ENCODE peak calls at places on chromosomes 7 and 10, in four cellular contexts. R, K, F and H are unnamed samples.

GRCh38 chr10:49075743-49076142 is 39.6 kb downstream of the VSTM4 start:
- DNase-seq in R (no peak), K (no peak), F (no peak), H (no peak)

GRCh38 chr7:151024435-151025056 is at the start of gene ATG9B:
- DNase-seq in F (no peak), R (no peak), K (no peak), H (no peak)

GRCh38 chr7:136726460-136726859 is 142.0 kb upstream of the CHRM2 start:
- DNase-seq in R (no peak), K (no peak), F (no peak), H (no peak)

GRCh38 chr7:6238309-6238925 is 34.0 kb downstream of the CYTH3 start:
- DNase-seq in K (no peak), F (no peak), R (no peak), H (no peak)

GRCh38 chr7:544528-545221 is 25.0 kb upstream of the PDGFA start:
- DNase-seq in K (no peak), R (no peak), F (no peak), H (no peak)

GRCh38 chr7:18356195-18356645 is 139.3 kb upstream of the HDAC9 start:
- DNase-seq in F (peak; percentile 57), R (no peak), K (no peak), H (no peak)

GRCh38 chr10:73813333-73813732 is 1.9 kb upstream of the NDST2 start:
- DNase-seq in K (no peak), R (no peak), F (no peak), H (no peak)

GRCh38 chr10:99341860-99342517 is 12.8 kb downstream of the CNNM1 start:
- DNase-seq in K (no peak), F (peak; percentile 63), R (no peak), H (no peak)

GRCh38 chr10:97922378-97922758 is 72.7 kb downstream of the GOLGA7B start:
- DNase-seq in K (no peak), F (no peak), R (no peak), H (no peak)

GRCh38 chr7:158734861-158735260 is 30.3 kb upstream of the NCAPG2 start:
- DNase-seq in K (no peak), R (no peak), F (peak; percentile 64), H (no peak)

GRCh38 chr7:30379131-30379530 is 94.7 kb downstream of the ZNRF2 start:
- DNase-seq in K (no peak), F (no peak), R (no peak), H (no peak)

GRCh38 chr10:17290226-17290625 is 62.2 kb downstream of the VIM start:
- DNase-seq in R (no peak), K (no peak), F (peak; percentile 8), H (no peak)

GRCh38 chr10:27192284-27192683 is 37.1 kb downstream of the MASTL start:
- DNase-seq in F (peak; percentile 92), R (no peak), K (peak; percentile 89), H (no peak)

GRCh38 chr7:47875406-47875805 is 72.9 kb downstream of the PKD1L1 start:
- DNase-seq in F (no peak), R (no peak), K (no peak), H (no peak)

GRCh38 chr7:92877367-92877766 is 41.0 kb upstream of the CDK6 start:
- DNase-seq in R (no peak), F (no peak), K (no peak), H (no peak)

GRCh38 chr7:44595934-44596635 is 10.3 kb upstream of the OGDH start:
- DNase-seq in F (peak; percentile 76), K (no peak), R (no peak), H (no peak)

GRCh38 chr10:103578782-103579382 is 85.4 kb downstream of the NEURL1 start:
- DNase-seq in K (no peak), F (no peak), R (no peak), H (no peak)

GRCh38 chr7:83648464-83649241 is at the start of gene SEMA3E:
- DNase-seq in K (no peak), F (peak; percentile 38), R (no peak), H (no peak)

GRCh38 chr7:131011976-131012375 is 278.0 kb upstream of the KLF14 start:
- DNase-seq in F (peak; percentile 93), K (no peak), R (no peak), H (no peak)

GRCh38 chr10:112959207-112959838 is 9.3 kb downstream of the TCF7L2 start:
- DNase-seq in K (no peak), R (no peak), F (peak; percentile 65), H (no peak)

GRCh38 chr7:35255417-35255798 is 1.5 kb upstream of the TBX20 start:
- DNase-seq in R (no peak), K (no peak), F (peak; percentile 45), H (no peak)

GRCh38 chr7:35253182-35253679 is 669 bp downstream of the TBX20 start:
- DNase-seq in R (no peak), F (peak; percentile 29), K (no peak), H (no peak)

GRCh38 chr7:35254496-35255416 is 856 bp upstream of the TBX20 start:
- DNase-seq in F (peak; percentile 74), R (peak; percentile 45), K (no peak), H (no peak)

GRCh38 chr7:35252584-35252983 is 1.3 kb downstream of the TBX20 start:
- DNase-seq in F (peak; percentile 39), R (no peak), K (no peak), H (no peak)

GRCh38 chr7:35253680-35254495 is at the start of gene TBX20:
- DNase-seq in K (no peak), F (peak; percentile 92), R (peak; percentile 77), H (peak; percentile 69)
- H3K9me3 ChIP-seq in K (no peaks in the 10 kb centered on the region), F (no peaks in the 10 kb centered on the region), R (no peaks in the 10 kb centered on the region), H (no peaks in the 10 kb centered on the region)

DNA sequence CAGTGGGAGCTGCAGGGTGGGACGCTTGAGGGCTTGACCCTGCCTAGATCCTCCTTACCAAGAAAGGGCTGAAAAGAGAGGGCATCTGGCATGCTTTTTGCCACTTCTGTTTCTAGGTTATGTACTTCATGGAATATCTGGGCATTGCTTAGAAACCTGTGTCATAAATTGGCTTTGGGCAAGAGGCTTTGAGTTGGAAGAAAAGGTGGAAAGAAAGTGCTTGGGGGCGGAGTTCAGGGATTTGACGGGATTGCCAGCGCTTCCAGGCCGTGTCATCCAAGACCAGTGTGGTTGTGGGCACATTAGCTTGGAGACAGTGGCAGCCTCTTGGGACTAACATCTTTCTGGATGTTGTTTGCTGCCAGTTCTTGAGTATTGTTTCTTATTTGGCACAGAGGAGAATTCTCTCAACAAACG is 825 bp downstream of the ZNF862 start:
- DNase-seq in R (no peak), F (no peak), K (no peak), H (no peak)
- TF ChIP-seq CTCF in R (no peak), F (peak; percentile 13), K (no peak), H (no peak)

GRCh38 chr7:102990642-102991041 is 77.8 kb downstream of the LRRC17 start:
- DNase-seq in F (no peak), K (no peak), R (no peak), H (no peak)

GRCh38 chr7:102991077-102991539 is 78.3 kb downstream of the LRRC17 start:
- DNase-seq in R (no peak), F (no peak), K (no peak), H (no peak)

GRCh38 chr7:102989161-102989560 is 76.4 kb downstream of the LRRC17 start:
- DNase-seq in F (no peak), R (no peak), K (no peak), H (no peak)

GRCh38 chr7:102988088-102988487 is 75.3 kb downstream of the LRRC17 start:
- DNase-seq in R (no peak), F (no peak), K (no peak), H (no peak)

GRCh38 chr7:102988631-102989030 is 75.8 kb downstream of the LRRC17 start:
- DNase-seq in F (no peak), R (no peak), K (no peak), H (no peak)
- H3K4me1 ChIP-seq in F (no peaks in the 10 kb centered on the region), R (no peaks in the 10 kb centered on the region), K (peaks cover 53% of the 10 kb centered on the region), H (peaks cover 27% of the 10 kb centered on the region)

DNA sequence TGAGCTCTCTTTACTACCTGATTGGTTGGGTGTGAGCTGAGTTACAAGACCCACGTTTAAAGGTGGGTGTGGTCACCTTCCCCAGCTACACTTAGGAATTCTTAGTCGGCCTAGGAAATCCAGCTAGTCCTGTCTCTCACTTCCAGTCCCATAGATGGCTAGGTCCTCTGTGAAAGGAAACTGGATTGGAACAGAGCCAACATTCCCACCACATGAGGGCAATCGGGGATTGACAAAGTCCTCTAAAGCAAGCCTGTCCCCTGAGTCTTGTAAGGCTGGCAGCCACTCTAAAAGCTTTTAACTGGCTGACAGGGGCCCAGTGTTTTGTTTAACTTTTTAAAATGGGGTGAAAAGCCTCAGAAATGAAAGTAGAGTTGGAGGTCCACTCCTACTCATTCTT is 15.1 kb upstream of the CROT start:
- DNase-seq in K (no peak), R (no peak), F (no peak), H (no peak)
- H3K9me3 ChIP-seq in K (no peaks in the 10 kb centered on the region), R (peaks cover 2% of the 10 kb centered on the region), F (no peaks in the 10 kb centered on the region), H (peaks cover 26% of the 10 kb centered on the region)

GRCh38 chr10:116268976-116269375 is 4.0 kb downstream of the GFRA1 start:
- DNase-seq in K (no peak), F (no peak), R (no peak), H (no peak)
- TF ChIP-seq CTCF in K (no peak), F (no peak), R (no peak), H (peak; percentile 23)

GRCh38 chr7:3067606-3068005 is 23.9 kb upstream of the CARD11 start:
- DNase-seq in R (no peak), K (no peak), F (no peak), H (no peak)
- H3K4me1 ChIP-seq in R (no peaks in the 10 kb centered on the region), K (no peaks in the 10 kb centered on the region), F (no peaks in the 10 kb centered on the region), H (no peaks in the 10 kb centered on the region)

GRCh38 chr7:98496618-98497017 is 95.7 kb upstream of the BAIAP2L1 start:
- DNase-seq in R (no peak), K (no peak), F (no peak), H (no peak)
- H3K9me3 ChIP-seq in R (no peaks in the 10 kb centered on the region), K (no peaks in the 10 kb centered on the region), F (no peaks in the 10 kb centered on the region), H (peaks cover 24% of the 10 kb centered on the region)

GRCh38 chr7:4221043-4221442 is 461.1 kb upstream of the FOXK1 start:
- DNase-seq in F (no peak), K (no peak), R (no peak), H (no peak)

GRCh38 chr7:4225352-4225751 is 456.7 kb upstream of the FOXK1 start:
- DNase-seq in R (no peak), K (no peak), F (no peak), H (no peak)

GRCh38 chr7:4230352-4230751 is 451.7 kb upstream of the FOXK1 start:
- DNase-seq in F (no peak), R (no peak), K (no peak), H (no peak)

GRCh38 chr7:4227105-4228010 is 454.7 kb upstream of the FOXK1 start:
- DNase-seq in R (no peak), F (no peak), K (no peak), H (no peak)

DNA sequence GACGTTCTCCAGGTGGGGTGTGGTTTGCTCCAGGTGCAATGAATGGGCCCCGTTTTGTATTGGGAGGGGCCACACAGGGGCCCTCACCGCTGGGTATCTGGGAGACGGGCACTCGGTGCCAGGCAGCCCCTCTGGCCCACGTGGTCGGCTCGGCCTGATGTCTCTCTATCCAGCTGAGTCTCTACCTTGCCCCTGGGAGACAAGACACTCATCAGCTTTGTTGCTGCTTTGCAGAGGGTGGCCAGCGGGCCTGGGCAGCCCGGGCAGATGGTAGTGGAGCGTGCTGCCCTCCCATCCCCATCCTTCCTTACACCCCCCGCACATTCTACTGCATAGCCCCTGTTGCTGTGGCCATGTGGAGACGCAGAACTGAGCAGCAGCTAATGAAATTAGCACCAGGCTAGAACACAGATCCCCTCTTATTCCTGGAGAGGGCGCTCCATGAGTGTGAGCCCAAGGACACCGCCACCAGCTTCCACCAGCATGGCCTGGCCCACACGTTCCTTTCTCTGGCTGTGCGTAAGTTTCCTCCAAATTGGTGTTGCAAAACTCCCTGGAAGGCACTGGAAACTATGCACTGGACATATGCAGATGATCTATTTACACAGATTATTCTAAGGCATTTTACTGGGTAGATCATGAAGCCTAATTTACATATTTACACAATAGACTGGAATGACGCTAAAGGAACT is 455.8 kb upstream of the FOXK1 start:
- DNase-seq in F (no peak), R (no peak), K (no peak), H (no peak)
- TF ChIP-seq CTCF in F (no peak), R (no peak), K (no peak), H (no peak)